ENCODE peak calls at places on chromosomes 16 and 17, in seven cellular contexts. L is astrocyte, C is neural progenitor cell, J is ascending aorta, I is H9, O is heart left ventricle, M is thyroid gland. D is an unnamed sample. For H3K9me3, the result is how much of the 10 kb centered on the place peaks cover.

GRCh38 chr17:67421869-67422273 is 44.8 kb downstream of the PITPNC1 start:
- DNase-seq in L (peak), I (no peak), M (no peak), J (no peak), C (no peak), O (no peak), D (no peak)

GRCh38 chr17:2055494-2056220 is 754 bp downstream of the HIC1 start:
- DNase-seq in M (no peak), O (peak), L (no peak), J (no peak), I (no peak), C (no peak), D (no peak)

GRCh38 chr17:57940653-57941329 is 14.4 kb downstream of the CUEDC1 start:
- DNase-seq in M (peak), O (no peak), J (no peak), C (no peak), I (no peak), L (no peak), D (no peak)

GRCh38 chr17:43768943-43769342 is 9.8 kb downstream of the DUSP3 start:
- DNase-seq in O (no peak), C (no peak), M (no peak), L (no peak), I (no peak), J (no peak), D (no peak)

GRCh38 chr16:9844361-9844760 is 337.9 kb downstream of the GRIN2A start:
- DNase-seq in O (no peak), I (no peak), J (no peak), C (no peak), L (peak), M (no peak), D (no peak)

GRCh38 chr16:6122401-6122800 is 1024.8 kb upstream of the EEF2KMT start:
- DNase-seq in C (peak), L (no peak), M (no peak), J (no peak), O (no peak), I (no peak), D (no peak)

GRCh38 chr16:76214856-76215255 is 62.3 kb upstream of the CNTNAP4 start:
- DNase-seq in L (no peak), C (no peak), O (no peak), I (no peak), M (no peak), J (no peak), D (no peak)

GRCh38 chr17:47267354-47267828 is 13.8 kb downstream of the ITGB3 start:
- DNase-seq in I (no peak), L (peak), M (no peak), C (no peak), J (no peak), O (no peak), D (no peak)

GRCh38 chr17:56679767-56680422 is 86.4 kb downstream of the NOG start:
- DNase-seq in C (no peak), M (no peak), L (peak), O (no peak), J (no peak), I (no peak), D (no peak)

GRCh38 chr16:58462499-58462996 is 37.4 kb upstream of the NDRG4 start:
- DNase-seq in L (no peak), O (no peak), C (no peak), M (no peak), I (no peak), J (no peak), D (no peak)

GRCh38 chr17:50102164-50102991 is 7.2 kb downstream of the PDK2 start:
- DNase-seq in J (no peak), L (no peak), I (no peak), M (peak), C (no peak), O (peak), D (peak)

GRCh38 chr17:34624767-34625389 is 45.5 kb downstream of the TMEM132E start:
- DNase-seq in J (no peak), O (no peak), L (no peak), M (no peak), C (peak), I (no peak), D (no peak)

GRCh38 chr16:84132527-84133285 is 12.3 kb downstream of the HSDL1 start:
- DNase-seq in J (no peak), M (no peak), C (no peak), I (no peak), O (no peak), L (no peak), D (no peak)

GRCh38 chr17:45809484-45809883 is 25.4 kb downstream of the CRHR1 start:
- DNase-seq in C (no peak), M (no peak), O (no peak), I (no peak), J (no peak), L (no peak), D (no peak)

GRCh38 chr16:68737046-68737729 is at the start of gene CDH1:
- DNase-seq in C (peak), I (peak), O (no peak), J (no peak), M (peak), L (no peak), D (peak)

GRCh38 chr16:998211-998610 is 16.6 kb downstream of the SOX8 start:
- DNase-seq in I (no peak), J (no peak), M (no peak), O (no peak), C (no peak), L (no peak), D (no peak)
- H3K9me3 ChIP-seq in I (under half), J (under half), M (under half), O (under half), C (under half), L (under half), D (under half)

GRCh38 chr17:4028436-4028835 is 64.2 kb upstream of the ATP2A3 start:
- DNase-seq in C (no peak), M (no peak), L (no peak), I (no peak), O (no peak), J (no peak), D (no peak)
- H3K9me3 ChIP-seq in C (under half), M (under half), L (under half), I (under half), O (under half), J (under half), D (under half)

GRCh38 chr16:88282221-88283041 is 100.3 kb upstream of the ZNF469 start:
- DNase-seq in I (no peak), M (no peak), O (no peak), L (no peak), J (no peak), C (no peak), D (no peak)
- H3K9me3 ChIP-seq in I (under half), M (under half), O (under half), L (under half), J (under half), C (under half), D (under half)

GRCh38 chr17:53316073-53316472 is 506.7 kb upstream of the KIF2B start:
- DNase-seq in J (no peak), M (no peak), I (no peak), C (no peak), L (no peak), O (no peak), D (no peak)
- H3K9me3 ChIP-seq in J (under half), M (under half), I (under half), C (under half), L (under half), O (under half), D (under half)

GRCh38 chr16:35753559-35754390 is 2294.4 kb downstream of the TP53TG3F start:
- DNase-seq in J (no peak), M (no peak), I (no peak), C (no peak), O (no peak), L (no peak), D (no peak)

GRCh38 chr16:35752773-35753558 is 2293.6 kb downstream of the TP53TG3F start:
- DNase-seq in I (no peak), O (no peak), J (peak), M (no peak), L (no peak), C (no peak), D (no peak)

GRCh38 chr16:35752012-35752772 is 2292.8 kb downstream of the TP53TG3F start:
- DNase-seq in J (peak), M (no peak), L (no peak), O (no peak), I (no peak), C (no peak), D (no peak)

GRCh38 chr16:35751191-35751941 is 2292.0 kb downstream of the TP53TG3F start:
- DNase-seq in O (no peak), L (no peak), C (no peak), M (no peak), I (no peak), J (peak), D (no peak)

DNA sequence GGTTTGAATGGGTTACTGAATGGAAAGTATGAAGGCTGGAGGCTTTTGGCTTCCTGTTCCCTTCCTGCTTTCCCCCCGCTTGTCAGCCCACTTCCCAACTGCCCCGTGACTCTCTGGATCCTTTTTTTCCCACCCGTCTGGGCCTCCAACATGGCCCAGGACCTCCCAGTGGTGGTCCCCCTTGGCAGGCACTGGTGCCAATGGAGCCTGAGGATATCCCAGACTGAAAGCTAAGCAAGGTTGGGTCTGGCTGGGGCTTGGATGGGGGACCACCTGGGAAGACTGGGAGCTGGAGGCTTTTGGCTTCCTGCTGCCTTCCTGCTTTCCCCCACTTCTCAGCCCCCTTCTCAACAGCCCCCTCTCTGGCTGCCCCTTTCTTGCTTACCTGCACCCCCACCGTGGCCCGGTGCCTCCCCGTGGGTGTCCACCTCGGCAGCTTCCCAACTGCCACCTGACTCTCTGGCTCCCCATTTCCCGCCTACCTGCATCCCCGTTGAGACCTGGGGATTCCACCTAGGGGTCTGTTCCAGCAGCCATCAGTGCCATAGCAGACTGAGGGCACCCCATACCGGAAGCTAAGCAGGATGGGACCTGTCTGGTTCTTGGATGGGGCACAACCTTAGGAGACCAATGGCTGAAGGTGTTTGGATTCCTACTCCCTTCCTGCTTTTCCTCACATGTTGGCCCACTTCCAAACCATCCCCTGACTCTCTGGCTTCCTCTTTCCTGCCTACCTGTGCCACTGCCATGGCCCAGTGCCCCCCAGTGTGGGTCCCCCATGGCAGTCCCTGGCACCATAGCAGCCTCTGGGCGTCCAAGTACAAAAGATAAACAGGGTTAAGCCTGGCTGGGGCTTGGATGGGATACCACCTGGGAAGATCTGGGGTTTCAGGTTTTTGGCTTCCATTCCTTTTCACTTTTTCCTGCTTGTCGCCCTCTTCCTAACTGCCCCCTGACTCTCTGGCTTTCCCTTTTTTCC is 2295.3 kb downstream of the TP53TG3F start:
- DNase-seq in I (no peak), M (no peak), L (no peak), C (no peak), O (no peak), J (no peak), D (no peak)
- H3K9me3 ChIP-seq in I (half or more), M (under half), L (under half), C (under half), O (under half), J (under half), D (under half)

DNA sequence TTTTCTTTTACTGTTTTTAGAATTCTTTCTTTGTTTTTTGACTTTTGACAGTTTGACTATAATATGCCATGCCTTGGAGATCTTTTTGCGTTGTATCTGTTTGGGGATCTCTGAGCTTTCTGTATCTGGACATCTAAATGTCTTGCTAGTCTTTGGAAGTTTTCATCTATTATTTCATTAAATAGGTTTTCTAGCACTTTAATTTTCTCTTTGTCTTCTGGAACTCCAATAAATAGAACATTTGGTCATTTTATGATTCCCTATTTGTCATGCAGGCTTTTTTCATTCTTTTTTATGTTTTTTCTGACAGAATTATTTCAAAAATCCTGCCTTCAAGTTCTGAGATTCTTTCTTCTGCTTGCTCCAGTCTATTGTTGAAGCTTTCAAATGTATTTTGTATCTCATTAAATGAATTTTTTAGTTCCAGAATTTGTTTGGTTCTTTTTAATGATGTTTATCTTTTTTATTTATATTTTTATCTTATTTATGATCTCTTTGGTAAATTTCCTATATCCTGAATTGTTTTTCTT is 201.4 kb downstream of the CHD9NB start:
- DNase-seq in O (no peak), J (no peak), L (no peak), M (no peak), C (no peak), I (no peak), D (no peak)
- H3K9me3 ChIP-seq in O (under half), J (under half), L (under half), M (under half), C (under half), I (under half), D (under half)

GRCh38 chr16:35562471-35562870 is 2103.1 kb downstream of the TP53TG3F start:
- DNase-seq in I (no peak), C (no peak), M (no peak), L (no peak), O (no peak), J (no peak), D (no peak)
- H3K9me3 ChIP-seq in I (half or more), C (under half), M (under half), L (under half), O (under half), J (under half), D (under half)